ENCODE peak calls at places on chromosome 6, in four cellular contexts. One of them, this sample, is unnamed.

GRCh38 chr6:152463183-152463582 is 174.0 kb downstream of the SYNE1 start:
- DNase-seq in GM23248: no peak
- DNase-seq in neuronal stem cell: no peak
- DNase-seq in mesendoderm: no peak
- DNase-seq in this sample: no peak

GRCh38 chr6:111845441-111845871 is 27.8 kb downstream of the FYN start:
- DNase-seq in GM23248: no peak
- DNase-seq in neuronal stem cell: no peak
- DNase-seq in mesendoderm: no peak
- DNase-seq in this sample: no peak

GRCh38 chr6:69796081-69796626 is 656 bp downstream of the LMBRD1 start:
- DNase-seq in GM23248: peak; percentile 62
- DNase-seq in neuronal stem cell: no peak
- DNase-seq in mesendoderm: peak; percentile 95
- DNase-seq in this sample: peak; percentile 85

GRCh38 chr6:2197177-2197671 is 48.2 kb downstream of the GMDS start:
- DNase-seq in GM23248: peak; percentile 56
- DNase-seq in neuronal stem cell: no peak
- DNase-seq in mesendoderm: peak; percentile 22
- DNase-seq in this sample: no peak

GRCh38 chr6:5401845-5402738 is 140.8 kb downstream of the FARS2 start:
- DNase-seq in GM23248: peak; percentile 55
- DNase-seq in neuronal stem cell: no peak
- DNase-seq in mesendoderm: peak; percentile 17
- DNase-seq in this sample: no peak

GRCh38 chr6:161949531-161949930 is 675.7 kb upstream of the AGPAT4 start:
- DNase-seq in GM23248: peak; percentile 42
- DNase-seq in neuronal stem cell: no peak
- DNase-seq in mesendoderm: no peak
- DNase-seq in this sample: no peak

GRCh38 chr6:28585335-28585734 is 59.7 kb downstream of the GPX5 start:
- DNase-seq in GM23248: peak; percentile 78
- DNase-seq in neuronal stem cell: no peak
- DNase-seq in mesendoderm: no peak
- DNase-seq in this sample: no peak

GRCh38 chr6:33651947-33652346 is 30.8 kb downstream of the ITPR3 start:
- DNase-seq in GM23248: no peak
- DNase-seq in neuronal stem cell: no peak
- DNase-seq in mesendoderm: no peak
- DNase-seq in this sample: no peak

DNA sequence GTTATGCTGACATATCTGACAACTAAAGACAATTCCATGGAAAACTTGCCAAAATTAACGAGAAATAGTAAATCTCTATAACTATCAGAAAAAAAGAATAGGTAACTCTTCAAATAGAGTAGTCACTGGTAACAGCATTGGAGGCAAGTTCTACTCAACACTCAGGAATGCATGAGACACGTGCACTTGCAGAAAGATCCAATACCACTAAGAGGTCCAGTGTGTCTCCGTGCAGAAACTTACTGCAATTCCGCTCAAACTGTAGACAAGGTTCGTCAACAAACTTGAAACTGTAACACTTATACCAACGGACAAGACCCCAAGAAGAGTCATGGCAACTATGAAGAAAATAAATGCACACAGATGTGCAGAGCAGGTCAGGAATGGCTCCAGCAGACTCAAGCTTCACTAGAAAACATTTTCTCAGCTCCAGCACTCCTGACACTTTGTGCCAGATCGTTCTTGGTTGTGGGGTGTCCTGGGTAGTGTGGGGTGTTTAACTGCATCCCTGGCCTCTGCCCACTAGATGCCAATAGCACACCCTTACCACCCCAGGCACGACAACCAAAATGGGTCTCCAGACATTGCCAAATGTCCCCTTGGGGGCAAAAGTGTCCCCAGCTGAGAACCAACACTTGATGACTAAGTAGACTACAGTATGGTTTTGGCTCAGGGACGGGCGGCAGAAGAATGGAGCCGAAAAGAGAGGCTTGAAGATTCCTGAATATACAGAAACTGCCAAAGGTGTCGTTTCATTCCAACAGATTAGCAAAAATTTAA is 134.8 kb downstream of the DTNBP1 start:
- DNase-seq in GM23248: peak; percentile 47
- DNase-seq in neuronal stem cell: no peak
- DNase-seq in mesendoderm: no peak
- DNase-seq in this sample: no peak
- H3K27ac ChIP-seq in GM23248: no peak overlapping the region
- H3K27ac ChIP-seq in neuronal stem cell: no peak overlapping the region
- H3K27ac ChIP-seq in mesendoderm: no peak overlapping the region
- H3K27ac ChIP-seq in this sample: no peak overlapping the region

GRCh38 chr6:7468382-7469081 is 72.9 kb upstream of the DSP start:
- DNase-seq in GM23248: peak; percentile 87
- DNase-seq in neuronal stem cell: no peak
- DNase-seq in mesendoderm: peak; percentile 38
- DNase-seq in this sample: no peak
- H3K9ac ChIP-seq in GM23248: peak overlapping the region; percentile 40
- H3K9ac ChIP-seq in neuronal stem cell: no peak overlapping the region
- H3K9ac ChIP-seq in mesendoderm: no peak overlapping the region
- H3K9ac ChIP-seq in this sample: no peak overlapping the region

GRCh38 chr6:149065658-149066556 is 251.6 kb upstream of the TAB2 start:
- DNase-seq in GM23248: no peak
- DNase-seq in neuronal stem cell: no peak
- DNase-seq in mesendoderm: no peak
- DNase-seq in this sample: no peak

GRCh38 chr6:149062653-149063348 is 254.7 kb upstream of the TAB2 start:
- DNase-seq in GM23248: no peak
- DNase-seq in neuronal stem cell: no peak
- DNase-seq in mesendoderm: no peak
- DNase-seq in this sample: no peak

GRCh38 chr6:149063443-149063842 is 254.1 kb upstream of the TAB2 start:
- DNase-seq in GM23248: no peak
- DNase-seq in neuronal stem cell: no peak
- DNase-seq in mesendoderm: no peak
- DNase-seq in this sample: no peak

GRCh38 chr6:149061933-149062332 is 255.6 kb upstream of the TAB2 start:
- DNase-seq in GM23248: no peak
- DNase-seq in neuronal stem cell: no peak
- DNase-seq in mesendoderm: no peak
- DNase-seq in this sample: no peak

DNA sequence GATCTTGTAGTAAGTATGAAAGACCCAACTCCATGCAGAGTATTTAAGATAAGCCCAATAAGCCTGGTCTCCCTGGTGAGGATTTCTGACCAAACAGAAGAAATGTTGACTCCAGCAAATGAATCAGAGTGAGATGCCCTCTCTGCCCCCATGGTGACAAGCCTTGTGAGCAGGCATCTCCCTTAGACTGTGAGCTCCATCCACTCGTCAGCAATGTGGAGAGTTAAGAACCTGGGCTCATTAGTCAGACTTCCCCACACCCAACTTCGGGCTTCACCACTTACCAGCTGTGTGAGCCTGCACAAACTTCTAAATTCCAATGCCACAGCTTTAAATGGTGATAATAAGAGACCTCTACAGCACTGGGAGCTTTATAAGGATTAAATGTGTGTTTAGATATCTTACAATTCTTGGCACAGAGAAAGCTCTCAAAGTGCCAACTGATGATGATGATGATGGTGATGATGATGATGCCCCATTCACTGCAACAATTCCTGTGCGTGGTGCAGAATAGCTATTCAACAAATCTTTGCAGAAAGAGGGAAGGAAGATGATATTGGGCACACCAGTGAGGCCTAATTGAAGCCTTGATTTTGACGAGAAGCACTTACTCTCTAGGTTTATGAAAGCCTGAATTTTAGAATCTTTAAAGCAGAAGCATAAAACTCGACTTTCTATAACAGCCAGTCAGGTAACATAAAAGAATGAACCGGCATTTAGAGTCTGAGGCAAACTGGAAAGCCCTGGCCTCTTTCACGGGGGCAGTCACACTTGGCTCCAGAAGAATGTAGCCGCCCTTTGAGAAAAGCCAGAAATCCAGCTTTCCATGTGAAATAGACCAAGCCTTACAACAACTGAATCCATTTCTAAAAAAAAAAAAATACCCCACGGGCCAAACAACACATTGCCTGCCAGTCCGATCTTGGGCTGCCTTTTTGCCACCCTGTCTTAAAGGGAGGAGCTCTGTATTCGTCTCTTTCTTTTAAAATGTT is 253.2 kb upstream of the TAB2 start:
- DNase-seq in GM23248: peak; percentile 39
- DNase-seq in neuronal stem cell: no peak
- DNase-seq in mesendoderm: no peak
- DNase-seq in this sample: no peak
- H3K27ac ChIP-seq in GM23248: no peak overlapping the region
- H3K27ac ChIP-seq in neuronal stem cell: no peak overlapping the region
- H3K27ac ChIP-seq in mesendoderm: no peak overlapping the region
- H3K27ac ChIP-seq in this sample: no peak overlapping the region

DNA sequence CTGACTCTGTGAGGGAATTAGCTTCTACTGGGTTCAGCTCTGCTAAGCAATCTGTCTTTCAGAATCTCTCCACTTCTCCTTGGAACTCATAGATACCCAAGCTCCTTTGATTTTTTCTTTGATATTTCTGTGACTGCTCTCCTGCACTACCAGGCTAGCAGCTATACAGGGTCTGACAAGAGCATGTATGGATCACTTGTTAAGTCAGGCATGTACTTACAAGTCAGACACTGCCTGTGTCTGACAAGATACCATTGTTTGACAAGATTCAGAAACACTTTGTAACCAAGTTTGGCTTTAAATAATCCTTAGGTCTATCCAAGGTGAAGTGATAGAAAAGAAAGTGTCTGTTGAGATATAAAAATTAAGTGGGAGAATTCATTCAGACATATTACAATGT is 79.5 kb downstream of the SESN1 start:
- DNase-seq in GM23248: no peak
- DNase-seq in neuronal stem cell: no peak
- DNase-seq in mesendoderm: no peak
- DNase-seq in this sample: no peak
- H3K9ac ChIP-seq in GM23248: no peak overlapping the region
- H3K9ac ChIP-seq in neuronal stem cell: no peak overlapping the region
- H3K9ac ChIP-seq in mesendoderm: no peak overlapping the region
- H3K9ac ChIP-seq in this sample: no peak overlapping the region

GRCh38 chr6:31624070-31624469 is 3.6 kb downstream of the PRRC2A start:
- DNase-seq in GM23248: no peak
- DNase-seq in neuronal stem cell: no peak
- DNase-seq in mesendoderm: no peak
- DNase-seq in this sample: no peak
- H3K27ac ChIP-seq in GM23248: no peak overlapping the region
- H3K27ac ChIP-seq in neuronal stem cell: no peak overlapping the region
- H3K27ac ChIP-seq in mesendoderm: no peak overlapping the region
- H3K27ac ChIP-seq in this sample: no peak overlapping the region

GRCh38 chr6:170151235-170152110 is 139.4 kb downstream of the DLL1 start:
- DNase-seq in GM23248: no peak
- DNase-seq in neuronal stem cell: no peak
- DNase-seq in mesendoderm: peak; percentile 54
- DNase-seq in this sample: peak; percentile 69

GRCh38 chr6:170150590-170150945 is 140.3 kb downstream of the DLL1 start:
- DNase-seq in GM23248: no peak
- DNase-seq in neuronal stem cell: no peak
- DNase-seq in mesendoderm: peak; percentile 9
- DNase-seq in this sample: peak; percentile 38

GRCh38 chr6:170153436-170154319 is 137.2 kb downstream of the DLL1 start:
- DNase-seq in GM23248: no peak
- DNase-seq in neuronal stem cell: no peak
- DNase-seq in mesendoderm: peak; percentile 16
- DNase-seq in this sample: peak; percentile 79

GRCh38 chr6:170152989-170153388 is 137.9 kb downstream of the DLL1 start:
- DNase-seq in GM23248: no peak
- DNase-seq in neuronal stem cell: peak; percentile 62
- DNase-seq in mesendoderm: peak; percentile 90
- DNase-seq in this sample: peak; percentile 88

GRCh38 chr6:170152111-170152926 is 138.6 kb downstream of the DLL1 start:
- DNase-seq in GM23248: no peak
- DNase-seq in neuronal stem cell: peak; percentile 20
- DNase-seq in mesendoderm: peak; percentile 63
- DNase-seq in this sample: peak; percentile 77
- H3K9ac ChIP-seq in GM23248: no peak overlapping the region
- H3K9ac ChIP-seq in neuronal stem cell: no peak overlapping the region
- H3K9ac ChIP-seq in mesendoderm: peak overlapping the region; percentile 22
- H3K9ac ChIP-seq in this sample: no peak overlapping the region

DNA sequence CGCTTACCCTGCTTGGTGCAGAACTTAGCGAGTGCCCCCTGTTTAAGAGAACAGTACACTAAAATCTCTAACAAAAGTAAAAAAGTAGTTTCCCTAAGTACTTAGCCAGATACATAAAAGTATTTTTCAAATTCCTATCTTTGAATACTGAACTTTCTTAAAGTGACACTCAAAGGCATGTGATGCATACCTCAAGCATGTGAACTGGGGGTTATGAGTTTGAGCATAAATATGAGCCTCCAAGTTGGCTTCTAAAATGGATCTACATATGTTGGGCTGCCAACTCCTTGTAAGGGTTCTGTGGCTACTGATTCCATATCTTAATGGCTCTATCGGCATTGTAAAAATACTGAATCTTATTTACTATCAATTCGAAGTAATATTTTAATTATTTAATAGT is 3.8 kb downstream of the ZBTB2 start:
- DNase-seq in GM23248: peak; percentile 79
- DNase-seq in neuronal stem cell: no peak
- DNase-seq in mesendoderm: no peak
- DNase-seq in this sample: no peak
- H3K27ac ChIP-seq in GM23248: peak overlapping the region; percentile 98
- H3K27ac ChIP-seq in neuronal stem cell: no peak overlapping the region
- H3K27ac ChIP-seq in mesendoderm: no peak overlapping the region
- H3K27ac ChIP-seq in this sample: no peak overlapping the region